ENCODE peak calls at places on chromosome 6, in ten cellular contexts. G is neural crest cell, I is gastrocnemius medialis, P is cardiac muscle cell, J is fibroblast of the aortic adventitia, Y is colonic mucosa, D is GM13977, W is A673, V is nephron progenitor cell, L is B cell. R is an unnamed sample.

GRCh38 chr6:87333033-87333432 is 4.0 kb upstream of the GJB7 start:
- DNase-seq in L (no peak), V (no peak), W (no peak), D (no peak), Y (no peak), G (no peak), P (no peak), I (no peak), J (no peak), R (no peak)

GRCh38 chr6:156782691-156783320 is 5.6 kb downstream of the ARID1B start:
- DNase-seq in J (peak), D (no peak), V (no peak), G (no peak), I (no peak), L (no peak), Y (no peak), W (no peak), P (no peak), R (no peak)

GRCh38 chr6:3651698-3652229 is 99.7 kb downstream of the PXDC1 start:
- DNase-seq in Y (no peak), D (no peak), P (no peak), L (no peak), V (no peak), J (no peak), G (no peak), W (no peak), I (no peak), R (no peak)

GRCh38 chr6:151389640-151390275 is 1.6 kb downstream of the ZBTB2 start:
- DNase-seq in G (peak), I (peak), J (peak), D (no peak), L (no peak), P (peak), V (no peak), Y (peak), W (peak), R (no peak)

GRCh38 chr6:4008324-4009047 is 70.5 kb downstream of the FAM217A start:
- DNase-seq in D (peak), L (peak), J (peak), G (no peak), I (no peak), P (peak), W (peak), V (no peak), Y (no peak), R (no peak)

GRCh38 chr6:135640449-135641111 is 143.0 kb upstream of the AHI1 start:
- DNase-seq in L (no peak), Y (no peak), W (no peak), J (peak), I (no peak), D (no peak), V (no peak), G (no peak), P (peak), R (no peak)

GRCh38 chr6:112503210-112503609 is 156.1 kb downstream of the RFPL4B start:
- DNase-seq in L (no peak), D (no peak), W (peak), I (no peak), P (no peak), J (no peak), Y (no peak), G (peak), V (peak), R (no peak)

GRCh38 chr6:30615958-30616810 is 859 bp downstream of the PPP1R10 start:
- DNase-seq in Y (no peak), V (no peak), D (no peak), P (peak), G (peak), L (peak), I (peak), J (peak), W (peak), R (no peak)

GRCh38 chr6:156949376-156949775 is 172.2 kb downstream of the ARID1B start:
- DNase-seq in G (no peak), Y (no peak), V (no peak), P (peak), W (peak), I (peak), L (no peak), D (no peak), J (peak), R (no peak)

GRCh38 chr6:11976489-11976888 is 35.6 kb upstream of the HIVEP1 start:
- DNase-seq in W (no peak), D (no peak), J (no peak), G (no peak), L (no peak), P (no peak), V (no peak), I (no peak), Y (no peak), R (no peak)

GRCh38 chr6:3162067-3162497 is 4.7 kb upstream of the TUBB2A start:
- DNase-seq in P (peak), G (no peak), D (no peak), J (no peak), W (no peak), Y (no peak), L (no peak), V (no peak), I (no peak), R (no peak)

GRCh38 chr6:79498842-79499241 is 38.4 kb downstream of the LCA5 start:
- DNase-seq in Y (no peak), D (no peak), W (no peak), J (peak), V (no peak), L (no peak), P (no peak), I (no peak), G (no peak), R (no peak)

GRCh38 chr6:154888426-154888825 is 106.7 kb upstream of the TIAM2 start:
- DNase-seq in V (no peak), G (no peak), P (no peak), J (no peak), L (no peak), Y (no peak), I (no peak), W (no peak), D (no peak), R (no peak)

GRCh38 chr6:45566882-45567281 is 189.1 kb upstream of the SUPT3H start:
- DNase-seq in I (no peak), D (no peak), J (peak), G (no peak), Y (no peak), V (no peak), L (no peak), P (peak), W (peak), R (no peak)

GRCh38 chr6:127460465-127460864 is 1.3 kb upstream of the KIAA0408 start:
- DNase-seq in W (no peak), G (no peak), J (no peak), D (no peak), Y (no peak), L (no peak), I (no peak), P (no peak), V (no peak), R (no peak)

GRCh38 chr6:127464161-127464880 is 5.1 kb upstream of the KIAA0408 start:
- DNase-seq in V (no peak), D (no peak), J (peak), I (peak), P (peak), L (no peak), W (no peak), G (no peak), Y (no peak), R (no peak)

GRCh38 chr6:127463056-127463455 is 3.9 kb upstream of the KIAA0408 start:
- DNase-seq in P (no peak), J (no peak), G (no peak), Y (no peak), I (no peak), D (no peak), V (no peak), W (no peak), L (no peak), R (no peak)

GRCh38 chr6:127464881-127465459 is 5.8 kb upstream of the KIAA0408 start:
- DNase-seq in Y (peak), I (peak), D (peak), L (peak), G (peak), J (peak), V (peak), P (peak), W (peak), R (no peak)

DNA sequence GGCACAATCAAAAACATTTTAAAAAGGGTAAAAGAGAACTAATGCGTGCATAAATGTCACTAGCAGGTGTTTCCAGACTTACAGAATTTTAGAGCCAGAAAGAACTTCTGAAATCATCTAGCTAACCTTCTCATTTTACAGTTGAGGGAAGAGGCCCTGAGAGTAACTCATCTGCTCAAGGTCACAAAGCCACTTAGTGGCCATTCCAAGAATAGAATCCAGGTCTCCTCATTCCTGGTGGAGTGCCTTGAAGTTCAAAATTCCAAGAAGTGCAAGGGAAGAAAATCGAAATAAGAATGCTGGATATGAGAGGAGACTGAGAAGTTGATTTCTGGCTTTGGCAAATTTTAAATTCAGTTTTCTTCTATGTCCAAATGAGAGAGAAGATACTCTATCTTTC is 3.2 kb upstream of the KIAA0408 start:
- DNase-seq in D (no peak), W (no peak), I (peak), V (no peak), Y (no peak), G (no peak), J (no peak), L (no peak), P (no peak), R (no peak)
- TF ChIP-seq CTCF in D (peak), W (no peak), I (peak), V (no peak), Y (no peak), G (no peak), J (no peak), L (no peak), P (no peak), R (no peak)

DNA sequence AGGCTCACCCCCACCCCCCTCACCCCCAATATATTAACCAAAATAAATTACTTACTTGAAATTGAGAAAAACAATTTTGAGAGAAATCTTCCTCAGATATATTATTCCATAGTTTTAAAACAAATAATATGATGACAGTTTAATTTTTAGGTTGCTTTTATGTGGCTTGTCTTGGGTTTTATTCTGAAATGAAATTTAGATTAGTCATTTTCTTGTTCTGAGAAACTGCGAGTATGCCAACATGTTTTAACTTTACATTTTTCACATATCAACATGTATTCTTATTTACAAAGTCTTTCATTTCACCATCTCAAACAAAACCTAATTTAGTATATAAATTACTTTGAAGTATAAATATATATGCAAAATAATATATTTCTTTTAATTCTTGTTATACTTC is 11.1 kb downstream of the REV3L start:
- DNase-seq in G (no peak), W (no peak), P (no peak), V (no peak), L (no peak), I (no peak), D (no peak), Y (no peak), J (no peak), R (no peak)
- TF ChIP-seq CTCF in G (no peak), W (no peak), P (no peak), V (no peak), L (no peak), I (no peak), D (no peak), Y (no peak), J (no peak), R (no peak)

DNA sequence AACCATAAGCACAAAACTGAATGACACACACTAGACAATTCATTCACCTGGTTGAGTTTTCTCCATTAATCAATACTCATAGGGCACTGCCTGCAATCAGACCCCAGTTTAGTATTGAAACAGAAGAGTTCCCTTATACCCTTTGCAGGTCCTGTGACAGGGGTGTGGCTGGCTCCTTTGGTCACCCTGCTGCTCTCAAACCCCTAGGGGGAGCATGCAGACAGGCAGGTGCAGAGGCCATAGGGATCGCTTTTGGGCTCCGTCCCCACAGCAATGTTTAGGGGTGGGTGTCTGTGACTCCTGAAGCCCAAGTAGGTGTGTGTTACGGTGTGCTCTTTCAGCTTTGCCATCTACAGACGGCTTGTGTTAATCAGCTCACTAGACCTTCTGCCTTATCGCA is 210.4 kb downstream of the CENPW start:
- DNase-seq in D (no peak), G (no peak), Y (no peak), V (no peak), P (no peak), J (no peak), I (no peak), W (no peak), L (no peak), R (no peak)
- TF ChIP-seq CTCF in D (no peak), G (no peak), Y (no peak), V (no peak), P (no peak), J (no peak), I (no peak), W (peak), L (no peak), R (no peak)

GRCh38 chr6:119077643-119078448 is 618 bp downstream of the FAM184A start:
- DNase-seq in V (peak), I (peak), D (peak), W (peak), G (peak), J (peak), L (peak), P (peak), Y (peak), R (peak)
- TF ChIP-seq CTCF in V (no peak), I (no peak), D (peak), W (no peak), G (peak), J (no peak), L (peak), P (peak), Y (no peak), R (peak)

DNA sequence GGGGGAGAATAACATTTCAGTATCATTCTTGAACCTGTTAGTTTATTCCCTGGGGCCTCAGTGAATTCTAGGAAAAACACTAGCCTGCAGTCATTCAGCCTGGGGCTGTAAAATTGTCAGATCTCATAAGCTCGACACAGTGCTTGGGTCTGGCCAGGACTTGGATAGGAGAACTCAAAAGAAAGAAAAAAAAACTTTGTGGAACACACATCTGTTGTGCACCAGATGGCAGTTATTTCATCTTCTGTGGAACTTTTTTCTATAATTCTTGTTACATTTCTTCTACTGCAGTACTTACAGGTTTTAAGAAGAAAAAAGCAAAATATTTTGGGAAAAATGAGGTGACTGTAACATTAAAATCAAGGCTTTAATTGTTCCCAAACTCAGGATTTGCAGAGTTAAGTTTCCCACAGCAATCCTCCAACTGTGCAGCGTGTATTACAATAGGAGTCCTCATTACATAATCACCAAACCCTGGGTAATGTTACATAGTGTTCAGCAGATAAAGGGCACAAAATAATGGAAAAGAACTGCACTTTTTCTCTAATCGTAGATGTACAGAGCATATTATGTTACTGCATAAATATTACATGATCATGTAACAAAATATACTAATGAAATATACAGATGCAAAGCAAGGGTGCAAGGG is 531.1 kb upstream of the CITED2 start:
- DNase-seq in L (no peak), V (no peak), Y (no peak), P (no peak), G (no peak), I (no peak), W (no peak), J (peak), D (no peak), R (no peak)
- TF ChIP-seq CTCF in L (no peak), V (no peak), Y (no peak), P (no peak), G (no peak), I (no peak), W (no peak), J (no peak), D (no peak), R (peak)

DNA sequence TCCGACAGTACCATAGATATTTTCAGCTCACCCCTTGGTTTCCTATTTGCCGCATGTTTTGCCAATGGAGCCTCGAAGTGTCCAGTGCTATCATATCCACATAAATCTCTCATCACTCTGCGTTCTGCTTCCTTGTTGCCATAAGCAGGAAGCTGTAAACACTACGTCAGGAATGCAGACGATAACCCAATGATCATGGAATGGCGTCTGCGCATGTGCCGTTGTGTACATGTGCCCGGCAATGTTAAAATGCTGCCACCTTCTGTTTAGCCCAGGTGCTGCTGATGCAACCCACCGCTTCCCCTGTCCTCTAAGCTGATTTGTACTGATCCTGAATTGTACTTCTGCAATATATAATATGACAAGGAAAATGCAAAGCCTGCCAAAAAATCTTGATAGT is 607.5 kb downstream of the HDGFL1 start:
- DNase-seq in P (no peak), J (no peak), I (no peak), Y (no peak), W (peak), D (no peak), V (no peak), G (no peak), L (no peak), R (no peak)
- TF ChIP-seq CTCF in P (no peak), J (no peak), I (no peak), Y (no peak), W (peak), D (no peak), V (no peak), G (no peak), L (no peak), R (peak)

GRCh38 chr6:165835410-165835851 is 172.4 kb upstream of the PDE10A start:
- DNase-seq in I (no peak), L (no peak), G (no peak), V (no peak), Y (no peak), J (no peak), D (no peak), P (no peak), W (no peak), R (no peak)

GRCh38 chr6:165841153-165841558 is 178.1 kb upstream of the PDE10A start:
- DNase-seq in G (no peak), Y (no peak), P (no peak), J (no peak), D (no peak), W (no peak), I (no peak), V (no peak), L (no peak), R (no peak)

GRCh38 chr6:165834613-165835259 is 171.7 kb upstream of the PDE10A start:
- DNase-seq in V (no peak), W (no peak), J (no peak), D (no peak), P (peak), G (no peak), Y (peak), I (no peak), L (no peak), R (no peak)

GRCh38 chr6:165842291-165842936 is 179.4 kb upstream of the PDE10A start:
- DNase-seq in L (no peak), I (no peak), D (no peak), Y (no peak), G (no peak), V (no peak), W (no peak), P (no peak), J (no peak), R (no peak)

DNA sequence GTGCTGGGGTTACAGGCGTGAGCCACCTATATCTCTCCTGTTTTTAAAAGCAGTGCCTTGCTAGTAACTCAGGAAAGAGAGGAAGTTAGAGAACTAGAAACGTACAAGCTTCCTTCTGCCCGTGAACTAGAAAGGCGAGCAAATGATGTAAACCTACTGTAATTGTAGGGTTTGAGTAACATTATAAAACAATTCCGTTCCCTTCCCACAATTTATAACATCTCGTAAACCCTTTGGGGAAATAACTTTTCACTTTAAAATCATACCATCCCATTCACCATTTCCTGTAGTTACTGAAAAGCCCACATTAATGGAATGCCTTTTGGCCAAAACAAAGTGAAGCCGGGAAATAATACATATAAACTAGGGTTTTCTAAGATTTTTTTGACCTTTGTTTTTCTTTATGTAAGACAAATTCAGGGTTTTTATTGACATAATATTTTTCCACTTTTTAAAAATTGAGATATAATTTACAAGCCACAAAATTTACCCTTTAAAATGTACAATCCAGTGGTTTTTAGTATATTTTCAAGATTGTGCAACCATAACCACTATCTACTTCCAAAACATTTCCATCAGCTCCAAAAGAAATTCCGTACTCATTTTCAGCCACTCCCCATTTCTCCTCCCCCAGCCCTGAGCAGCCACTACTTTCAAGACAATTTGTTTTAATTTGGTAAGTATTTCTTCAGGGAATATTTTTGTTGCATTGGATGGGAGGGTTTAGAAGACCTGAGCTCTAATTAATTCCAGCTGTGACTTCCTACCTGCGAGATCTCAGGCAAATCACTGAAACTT is 175.1 kb upstream of the PDE10A start:
- DNase-seq in J (peak), V (no peak), P (peak), L (no peak), W (no peak), I (no peak), G (no peak), D (no peak), Y (no peak), R (no peak)
- TF ChIP-seq CTCF in J (no peak), V (no peak), P (no peak), L (no peak), W (no peak), I (no peak), G (no peak), D (no peak), Y (no peak), R (no peak)

GRCh38 chr6:129432738-129433137 is 277.2 kb downstream of the ARHGAP18 start:
- DNase-seq in Y (no peak), G (no peak), I (no peak), W (peak), L (no peak), D (no peak), J (no peak), V (no peak), P (peak), R (no peak)
- TF ChIP-seq CTCF in Y (no peak), G (peak), I (no peak), W (peak), L (no peak), D (peak), J (peak), V (peak), P (no peak), R (peak)

R was measured in type B pancreatic cell.